ENCODE peak calls at places on chromosomes 3 and 15, in nine cellular contexts. One of them, this sample, is unnamed.
A peak's percentile ranks its signal among the peaks of the same experiment; 100 is the strongest.

GRCh38 chr3:111768571-111769100 is 90.4 kb upstream of the PHLDB2 start:
- DNase-seq in amygdala: no peak
- DNase-seq in WERI-Rb-1: no peak
- DNase-seq in GM18507: no peak
- DNase-seq in AML-193: no peak
- DNase-seq in IMR-90: peak; percentile 91
- DNase-seq in RWPE1: peak; percentile 80
- DNase-seq in fibroblast of gingiva: peak; percentile 80
- DNase-seq in fibroblast of mammary gland: peak; percentile 98
- DNase-seq in this sample: peak; percentile 66

GRCh38 chr3:186225603-186226002 is 116.7 kb upstream of the ETV5 start:
- DNase-seq in RWPE1: no peak
- DNase-seq in amygdala: no peak
- DNase-seq in fibroblast of mammary gland: peak; percentile 14
- DNase-seq in GM18507: no peak
- DNase-seq in AML-193: no peak
- DNase-seq in WERI-Rb-1: no peak
- DNase-seq in IMR-90: no peak
- DNase-seq in fibroblast of gingiva: no peak
- DNase-seq in this sample: no peak

GRCh38 chr15:34019369-34019990 is 19.5 kb downstream of the AVEN start:
- DNase-seq in IMR-90: peak; percentile 41
- DNase-seq in WERI-Rb-1: no peak
- DNase-seq in AML-193: no peak
- DNase-seq in RWPE1: no peak
- DNase-seq in amygdala: no peak
- DNase-seq in fibroblast of mammary gland: no peak
- DNase-seq in GM18507: no peak
- DNase-seq in fibroblast of gingiva: no peak
- DNase-seq in this sample: no peak

GRCh38 chr3:100277255-100277800 is 16.5 kb downstream of the TBC1D23 start:
- DNase-seq in amygdala: no peak
- DNase-seq in IMR-90: peak; percentile 26
- DNase-seq in RWPE1: no peak
- DNase-seq in GM18507: no peak
- DNase-seq in AML-193: no peak
- DNase-seq in fibroblast of mammary gland: peak; percentile 55
- DNase-seq in WERI-Rb-1: no peak
- DNase-seq in fibroblast of gingiva: no peak
- DNase-seq in this sample: no peak

GRCh38 chr15:63353887-63354286 is 27.8 kb downstream of the CA12 start:
- DNase-seq in fibroblast of mammary gland: no peak
- DNase-seq in AML-193: no peak
- DNase-seq in GM18507: no peak
- DNase-seq in fibroblast of gingiva: no peak
- DNase-seq in amygdala: no peak
- DNase-seq in WERI-Rb-1: no peak
- DNase-seq in RWPE1: no peak
- DNase-seq in IMR-90: no peak
- DNase-seq in this sample: no peak

GRCh38 chr15:88586401-88587162 is 34.6 kb upstream of the AEN start:
- DNase-seq in AML-193: no peak
- DNase-seq in RWPE1: peak; percentile 81
- DNase-seq in WERI-Rb-1: no peak
- DNase-seq in fibroblast of gingiva: no peak
- DNase-seq in fibroblast of mammary gland: peak; percentile 8
- DNase-seq in amygdala: no peak
- DNase-seq in IMR-90: peak; percentile 12
- DNase-seq in GM18507: no peak
- DNase-seq in this sample: peak; percentile 54

GRCh38 chr3:184332370-184333090 is 4.9 kb upstream of the FAM131A start:
- DNase-seq in GM18507: no peak
- DNase-seq in RWPE1: peak; percentile 85
- DNase-seq in fibroblast of mammary gland: peak; percentile 89
- DNase-seq in AML-193: no peak
- DNase-seq in IMR-90: peak; percentile 95
- DNase-seq in WERI-Rb-1: no peak
- DNase-seq in amygdala: no peak
- DNase-seq in fibroblast of gingiva: peak; percentile 61
- DNase-seq in this sample: peak; percentile 57

GRCh38 chr3:14206548-14207177 is 28.0 kb downstream of the LSM3 start:
- DNase-seq in AML-193: no peak
- DNase-seq in IMR-90: no peak
- DNase-seq in fibroblast of gingiva: no peak
- DNase-seq in GM18507: no peak
- DNase-seq in WERI-Rb-1: no peak
- DNase-seq in RWPE1: no peak
- DNase-seq in fibroblast of mammary gland: no peak
- DNase-seq in amygdala: no peak
- DNase-seq in this sample: no peak

GRCh38 chr3:37053337-37053736 is 60.0 kb downstream of the MLH1 start:
- DNase-seq in RWPE1: no peak
- DNase-seq in AML-193: no peak
- DNase-seq in IMR-90: no peak
- DNase-seq in WERI-Rb-1: no peak
- DNase-seq in fibroblast of gingiva: peak; percentile 48
- DNase-seq in amygdala: peak; percentile 25
- DNase-seq in GM18507: no peak
- DNase-seq in fibroblast of mammary gland: no peak
- DNase-seq in this sample: no peak

GRCh38 chr15:70043590-70043989 is 54.1 kb downstream of the TLE3 start:
- DNase-seq in IMR-90: no peak
- DNase-seq in WERI-Rb-1: no peak
- DNase-seq in fibroblast of gingiva: no peak
- DNase-seq in fibroblast of mammary gland: no peak
- DNase-seq in AML-193: no peak
- DNase-seq in amygdala: no peak
- DNase-seq in GM18507: no peak
- DNase-seq in RWPE1: no peak
- DNase-seq in this sample: no peak

GRCh38 chr3:12143949-12144504 is 14.7 kb downstream of the TIMP4 start:
- DNase-seq in AML-193: no peak
- DNase-seq in RWPE1: no peak
- DNase-seq in fibroblast of mammary gland: peak; percentile 97
- DNase-seq in amygdala: no peak
- DNase-seq in fibroblast of gingiva: peak; percentile 97
- DNase-seq in WERI-Rb-1: no peak
- DNase-seq in IMR-90: peak; percentile 81
- DNase-seq in GM18507: no peak
- DNase-seq in this sample: no peak

GRCh38 chr15:26531489-26531888 is 241.4 kb downstream of the GABRB3 start:
- DNase-seq in amygdala: no peak
- DNase-seq in GM18507: no peak
- DNase-seq in IMR-90: no peak
- DNase-seq in AML-193: no peak
- DNase-seq in fibroblast of gingiva: no peak
- DNase-seq in RWPE1: no peak
- DNase-seq in fibroblast of mammary gland: no peak
- DNase-seq in WERI-Rb-1: no peak
- DNase-seq in this sample: no peak

GRCh38 chr15:44193651-44194396 is 1.2 kb downstream of the FRMD5 start:
- DNase-seq in WERI-Rb-1: no peak
- DNase-seq in fibroblast of mammary gland: peak; percentile 22
- DNase-seq in GM18507: no peak
- DNase-seq in IMR-90: peak; percentile 55
- DNase-seq in RWPE1: peak; percentile 51
- DNase-seq in amygdala: no peak
- DNase-seq in fibroblast of gingiva: no peak
- DNase-seq in AML-193: no peak
- DNase-seq in this sample: no peak

GRCh38 chr15:94230886-94231727 is at the start of gene MCTP2:
- DNase-seq in IMR-90: peak; percentile 70
- DNase-seq in fibroblast of mammary gland: peak; percentile 60
- DNase-seq in AML-193: peak; percentile 94
- DNase-seq in RWPE1: peak; percentile 86
- DNase-seq in amygdala: no peak
- DNase-seq in GM18507: no peak
- DNase-seq in fibroblast of gingiva: peak; percentile 46
- DNase-seq in WERI-Rb-1: no peak
- DNase-seq in this sample: peak; percentile 7

GRCh38 chr3:107684431-107684925 is 161.7 kb downstream of the BBX start:
- DNase-seq in IMR-90: no peak
- DNase-seq in GM18507: no peak
- DNase-seq in RWPE1: no peak
- DNase-seq in AML-193: no peak
- DNase-seq in fibroblast of gingiva: no peak
- DNase-seq in amygdala: no peak
- DNase-seq in fibroblast of mammary gland: no peak
- DNase-seq in WERI-Rb-1: no peak
- DNase-seq in this sample: no peak

GRCh38 chr3:128575777-128576176 is 74.8 kb downstream of the RPN1 start:
- DNase-seq in RWPE1: no peak
- DNase-seq in GM18507: no peak
- DNase-seq in IMR-90: no peak
- DNase-seq in WERI-Rb-1: no peak
- DNase-seq in fibroblast of mammary gland: no peak
- DNase-seq in AML-193: no peak
- DNase-seq in amygdala: no peak
- DNase-seq in fibroblast of gingiva: no peak
- DNase-seq in this sample: no peak

GRCh38 chr3:187227658-187228258 is 30.5 kb downstream of the RTP1 start:
- DNase-seq in WERI-Rb-1: no peak
- DNase-seq in fibroblast of gingiva: peak; percentile 65
- DNase-seq in IMR-90: peak; percentile 86
- DNase-seq in amygdala: no peak
- DNase-seq in GM18507: no peak
- DNase-seq in RWPE1: peak; percentile 60
- DNase-seq in fibroblast of mammary gland: peak; percentile 84
- DNase-seq in AML-193: no peak
- DNase-seq in this sample: peak; percentile 47

GRCh38 chr3:127820871-127821853 is 1.2 kb downstream of the MGLL start:
- DNase-seq in WERI-Rb-1: no peak
- DNase-seq in amygdala: no peak
- DNase-seq in fibroblast of mammary gland: peak; percentile 37
- DNase-seq in GM18507: no peak
- DNase-seq in IMR-90: peak; percentile 56
- DNase-seq in fibroblast of gingiva: peak; percentile 61
- DNase-seq in RWPE1: no peak
- DNase-seq in AML-193: peak; percentile 72
- DNase-seq in this sample: no peak